ENCODE peak calls at places on chromosome 9, in seven cellular contexts. T is GM12878, O is HepG2, K is H1, N is SK-N-SH, R is K562, Q is HCT116. Z is an unnamed sample. For H3K4me1, the result is how much of the 10 kb centered on the place peaks cover.

GRCh38 chr9:34413229-34413852 is 36.6 kb upstream of the MYORG start:
- DNase-seq in T (no peak), O (peak), K (peak), N (no peak), R (peak), Q (no peak), Z (peak)

GRCh38 chr9:91374939-91375338 is 13.2 kb upstream of the AUH start:
- DNase-seq in T (no peak), O (no peak), K (no peak), N (no peak), R (no peak), Q (no peak), Z (peak)

GRCh38 chr9:37511006-37511714 is 25.4 kb downstream of the POLR1E start:
- DNase-seq in T (no peak), O (peak), K (peak), N (peak), R (peak), Q (peak), Z (no peak)

GRCh38 chr9:132673355-132673754 is 3.1 kb downstream of the GTF3C4 start:
- DNase-seq in T (no peak), O (peak), K (no peak), N (peak), R (peak), Q (no peak), Z (peak)

GRCh38 chr9:125466356-125466855 is 204.8 kb downstream of the GAPVD1 start:
- DNase-seq in T (no peak), O (no peak), K (no peak), N (no peak), R (no peak), Q (no peak), Z (no peak)

GRCh38 chr9:76701441-76702031 is 62.7 kb upstream of the PCA3 start:
- DNase-seq in T (no peak), O (no peak), K (no peak), N (no peak), R (no peak), Q (no peak), Z (peak)

GRCh38 chr9:96874947-96875459 is 20.7 kb upstream of the ZNF782 start:
- DNase-seq in T (peak), O (peak), K (no peak), N (no peak), R (no peak), Q (peak), Z (peak)

GRCh38 chr9:81083062-81083461 is 606.3 kb downstream of the TLE1 start:
- DNase-seq in T (no peak), O (no peak), K (no peak), N (peak), R (no peak), Q (no peak), Z (no peak)

GRCh38 chr9:121528642-121529041 is 29.0 kb upstream of the GGTA1 start:
- DNase-seq in T (no peak), O (no peak), K (no peak), N (no peak), R (no peak), Q (no peak), Z (no peak)

GRCh38 chr9:135508211-135508820 is 7.8 kb downstream of the MRPS2 start:
- DNase-seq in T (no peak), O (no peak), K (no peak), N (peak), R (no peak), Q (no peak), Z (no peak)

GRCh38 chr9:105007143-105007542 is 79.2 kb upstream of the ABCA1 start:
- DNase-seq in T (no peak), O (no peak), K (no peak), N (no peak), R (no peak), Q (no peak), Z (peak)

GRCh38 chr9:82938426-82938825 is 124.5 kb downstream of the RASEF start:
- DNase-seq in T (no peak), O (no peak), K (no peak), N (no peak), R (no peak), Q (no peak), Z (no peak)

GRCh38 chr9:110340306-110340705 is 2.6 kb upstream of the TXNDC8 start:
- DNase-seq in T (no peak), O (peak), K (no peak), N (no peak), R (no peak), Q (peak), Z (no peak)

GRCh38 chr9:131728546-131728910 is 11.3 kb downstream of the RAPGEF1 start:
- DNase-seq in T (no peak), O (no peak), K (no peak), N (no peak), R (no peak), Q (no peak), Z (peak)

GRCh38 chr9:125472562-125472925 is 210.9 kb downstream of the GAPVD1 start:
- DNase-seq in T (no peak), O (no peak), K (no peak), N (no peak), R (no peak), Q (no peak), Z (no peak)

GRCh38 chr9:97307500-97308163 is at the start of gene CCDC180:
- DNase-seq in T (no peak), O (no peak), K (peak), N (no peak), R (no peak), Q (no peak), Z (peak)

GRCh38 chr9:38329980-38330379 is 62.5 kb upstream of the ALDH1B1 start:
- DNase-seq in T (no peak), O (no peak), K (no peak), N (no peak), R (no peak), Q (no peak), Z (no peak)

GRCh38 chr9:23842531-23843129 is 16.6 kb upstream of the ELAVL2 start:
- DNase-seq in T (no peak), O (no peak), K (no peak), N (no peak), R (no peak), Q (no peak), Z (no peak)

GRCh38 chr9:33081128-33081851 is 4.8 kb upstream of the SMU1 start:
- DNase-seq in T (peak), O (peak), K (no peak), N (peak), R (peak), Q (peak), Z (peak)

GRCh38 chr9:10265102-10265708 is 347.6 kb downstream of the PTPRD start:
- DNase-seq in T (no peak), O (no peak), K (no peak), N (no peak), R (no peak), Q (no peak), Z (peak)

GRCh38 chr9:114120192-114121014 is 21.3 kb upstream of the KIF12 start:
- DNase-seq in T (no peak), O (no peak), K (no peak), N (no peak), R (no peak), Q (no peak), Z (no peak)

GRCh38 chr9:127389391-127390242 is 7.4 kb upstream of the SLC2A8 start:
- DNase-seq in T (no peak), O (peak), K (no peak), N (no peak), R (no peak), Q (no peak), Z (no peak)

GRCh38 chr9:127386981-127387380 is 10.0 kb upstream of the SLC2A8 start:
- DNase-seq in T (no peak), O (no peak), K (no peak), N (no peak), R (no peak), Q (no peak), Z (no peak)

GRCh38 chr9:127390243-127390535 is 6.8 kb upstream of the SLC2A8 start:
- DNase-seq in T (no peak), O (no peak), K (no peak), N (no peak), R (no peak), Q (no peak), Z (no peak)

GRCh38 chr9:127388856-127389238 is 8.1 kb upstream of the SLC2A8 start:
- DNase-seq in T (no peak), O (peak), K (no peak), N (no peak), R (no peak), Q (no peak), Z (no peak)

GRCh38 chr9:127388037-127388855 is 8.7 kb upstream of the SLC2A8 start:
- DNase-seq in T (peak), O (peak), K (no peak), N (no peak), R (no peak), Q (peak), Z (no peak)
- H3K4me1 ChIP-seq in T (under half), O (half or more), K (under half), N (under half), R (under half), Q (under half), Z (under half)

GRCh38 chr9:112012026-112012902 is 115.7 kb downstream of the UGCG start:
- DNase-seq in T (peak), O (peak), K (no peak), N (no peak), R (no peak), Q (peak), Z (peak)
- TF ChIP-seq POLR2AphosphoS5 in T (peak), O (no peak), K (no peak), N (peak), R (no peak), Q (no peak), Z (peak)

GRCh38 chr9:22654833-22655232 is 208.2 kb downstream of the DMRTA1 start:
- DNase-seq in T (no peak), O (no peak), K (no peak), N (no peak), R (no peak), Q (no peak), Z (no peak)
- TF ChIP-seq MAX in T (no peak), O (no peak), K (no peak), N (no peak), R (no peak), Q (no peak), Z (no peak)

DNA sequence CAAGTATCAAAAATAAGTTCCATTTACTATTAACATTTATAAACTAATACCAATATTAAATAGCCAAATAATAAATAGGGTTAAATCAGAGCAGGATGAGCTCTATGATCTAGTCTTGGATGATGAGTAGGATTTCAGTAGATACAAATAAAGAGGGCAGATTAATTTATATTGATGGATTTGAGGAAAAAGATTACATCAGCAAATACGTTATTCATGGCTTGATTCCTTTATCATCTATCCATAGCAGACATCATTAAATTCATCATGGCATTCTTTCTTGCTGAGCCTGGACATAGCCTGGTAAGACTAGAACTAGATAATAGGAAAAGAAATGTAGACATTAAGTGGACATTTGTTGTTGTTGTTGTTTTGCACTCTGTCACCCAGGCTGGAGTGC is 13.4 kb upstream of the MSMP start:
- DNase-seq in T (no peak), O (no peak), K (no peak), N (no peak), R (no peak), Q (no peak), Z (no peak)
- H3K4me1 ChIP-seq in T (under half), O (under half), K (under half), N (under half), R (under half), Q (under half), Z (under half)

GRCh38 chr9:94680621-94681020 is 41.3 kb upstream of the FBP1 start:
- DNase-seq in T (no peak), O (no peak), K (no peak), N (no peak), R (no peak), Q (no peak), Z (no peak)

GRCh38 chr9:94672811-94673487 is 33.6 kb upstream of the FBP1 start:
- DNase-seq in T (no peak), O (no peak), K (no peak), N (no peak), R (no peak), Q (no peak), Z (no peak)

GRCh38 chr9:94680020-94680419 is 40.7 kb upstream of the FBP1 start:
- DNase-seq in T (no peak), O (no peak), K (no peak), N (no peak), R (no peak), Q (no peak), Z (no peak)

GRCh38 chr9:94676446-94677148 is 37.3 kb upstream of the FBP1 start:
- DNase-seq in T (no peak), O (no peak), K (no peak), N (no peak), R (no peak), Q (no peak), Z (no peak)

GRCh38 chr9:94675008-94675841 is 35.9 kb upstream of the FBP1 start:
- DNase-seq in T (no peak), O (no peak), K (no peak), N (no peak), R (no peak), Q (no peak), Z (peak)
- TF ChIP-seq POLR2AphosphoS5 in T (no peak), O (no peak), K (no peak), N (no peak), R (no peak), Q (no peak), Z (no peak)

GRCh38 chr9:109110326-109111014 is 9.3 kb downstream of the TMEM245 start:
- DNase-seq in T (no peak), O (no peak), K (no peak), N (no peak), R (no peak), Q (peak), Z (peak)

GRCh38 chr9:109108318-109108717 is 11.4 kb downstream of the TMEM245 start:
- DNase-seq in T (no peak), O (no peak), K (no peak), N (no peak), R (no peak), Q (no peak), Z (peak)

GRCh38 chr9:109113239-109113638 is 6.5 kb downstream of the TMEM245 start:
- DNase-seq in T (no peak), O (no peak), K (no peak), N (no peak), R (no peak), Q (no peak), Z (peak)

GRCh38 chr9:109109962-109110325 is 9.8 kb downstream of the TMEM245 start:
- DNase-seq in T (no peak), O (peak), K (no peak), N (no peak), R (no peak), Q (no peak), Z (peak)

DNA sequence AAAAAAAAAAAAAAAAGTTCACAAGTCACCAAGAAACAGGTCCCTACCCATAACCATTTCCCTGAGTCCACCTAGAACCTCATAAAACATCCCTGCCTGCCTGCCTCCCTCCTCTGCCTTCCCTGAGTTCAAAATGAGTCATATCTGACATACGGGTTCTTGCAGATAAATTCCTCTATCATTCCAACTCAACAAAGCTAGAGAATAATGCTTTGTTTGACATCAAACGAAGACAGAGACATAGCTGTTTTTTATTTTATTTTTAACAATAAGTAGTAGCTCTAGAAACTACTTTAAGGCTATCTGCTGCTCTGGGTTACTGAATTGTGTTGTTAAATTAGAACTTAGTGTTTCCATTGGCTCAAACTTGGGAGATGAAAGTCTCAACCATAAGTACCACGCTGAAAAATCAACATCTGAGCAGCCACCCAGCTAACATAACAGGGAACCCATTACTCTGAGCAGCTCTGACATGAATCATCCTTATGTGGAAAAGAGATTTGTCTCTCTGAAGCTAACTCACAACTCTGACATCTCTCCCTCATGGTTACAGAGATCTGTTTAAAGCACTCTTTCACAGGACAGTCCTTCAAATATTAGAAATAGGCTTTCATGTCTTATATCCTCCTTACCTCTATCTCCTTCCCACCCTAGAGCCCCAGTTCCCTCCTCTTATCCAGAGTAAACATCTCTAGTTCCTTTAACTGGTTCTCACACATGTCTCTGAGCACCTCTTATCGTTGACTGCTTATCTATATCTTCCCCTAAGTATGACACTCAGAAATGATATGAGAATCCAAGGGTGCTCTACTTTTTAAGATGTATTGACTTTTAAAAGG is 12.1 kb downstream of the TMEM245 start:
- DNase-seq in T (no peak), O (peak), K (no peak), N (no peak), R (peak), Q (peak), Z (peak)
- TF ChIP-seq MAX in T (no peak), O (no peak), K (no peak), N (no peak), R (no peak), Q (no peak), Z (no peak)

GRCh38 chr9:694499-695154 is 146.9 kb upstream of the DMRT1 start:
- DNase-seq in T (no peak), O (no peak), K (no peak), N (no peak), R (no peak), Q (no peak), Z (peak)
- H3K4me1 ChIP-seq in T (under half), O (half or more), K (under half), N (under half), R (under half), Q (under half), Z (half or more)

DNA sequence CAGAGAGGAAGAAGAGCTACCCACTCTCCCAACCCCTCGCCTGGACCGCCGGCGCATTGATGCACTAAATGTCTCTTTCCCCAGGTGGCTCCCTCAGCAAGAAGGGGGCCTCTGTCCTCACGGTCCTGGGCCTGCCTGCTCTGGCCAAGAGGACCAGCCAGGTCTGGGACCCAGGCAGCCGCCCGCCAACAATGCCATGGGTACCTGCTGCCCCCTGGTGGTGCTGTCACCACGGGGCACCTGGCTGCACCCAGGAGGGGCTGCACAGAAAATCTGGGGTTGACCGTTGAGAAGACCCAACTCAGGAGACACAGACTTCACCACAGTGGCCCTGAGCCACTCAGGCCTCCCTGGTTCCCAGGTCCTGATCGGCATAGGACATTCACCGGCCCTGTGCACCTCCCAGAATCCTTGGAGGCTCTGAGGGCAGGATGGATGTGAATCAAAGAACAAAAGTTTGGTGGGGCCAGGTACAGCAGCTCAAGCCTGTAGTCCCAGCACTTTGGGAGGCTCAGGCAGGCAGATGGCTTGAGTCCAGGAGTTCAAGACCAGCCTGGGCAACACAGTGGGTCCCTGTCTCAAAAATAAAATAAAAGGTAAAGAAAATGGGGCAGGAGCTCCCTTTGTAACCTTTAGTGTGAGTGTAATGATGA is 2.4 kb upstream of the VAV2 start:
- DNase-seq in T (no peak), O (peak), K (peak), N (peak), R (peak), Q (peak), Z (peak)
- TF ChIP-seq POLR2AphosphoS5 in T (no peak), O (no peak), K (no peak), N (no peak), R (no peak), Q (no peak), Z (no peak)

Z was measured in endothelial cell of umbilical vein.